ENCODE peak calls at places on chromosome 15, in six cellular contexts. F, U, E, T, O and B are unnamed samples.

GRCh38 chr15:98803228-98804056 is 155.1 kb downstream of the IGF1R start:
- DNase-seq in F (no peak), U (no peak), E (no peak), T (no peak), O (no peak), B (no peak)

GRCh38 chr15:26082833-26083174 is 219.7 kb upstream of the ATP10A start:
- DNase-seq in F (no peak), U (no peak), E (no peak), T (no peak), O (no peak), B (no peak)

GRCh38 chr15:78387678-78388077 is 47.5 kb downstream of the CRABP1 start:
- DNase-seq in F (no peak), U (no peak), E (no peak), T (no peak), O (no peak), B (no peak)

GRCh38 chr15:77391372-77391951 is 28.4 kb downstream of the PEAK1 start:
- DNase-seq in F (no peak), U (no peak), E (no peak), T (no peak), O (no peak), B (no peak)

GRCh38 chr15:70271422-70272088 is 173.8 kb upstream of the TLE3 start:
- DNase-seq in F (peak; percentile 92), U (no peak), E (no peak), T (no peak), O (no peak), B (no peak)

GRCh38 chr15:93135997-93136397 is 47.0 kb upstream of the RGMA start:
- DNase-seq in F (no peak), U (no peak), E (no peak), T (no peak), O (no peak), B (no peak)

GRCh38 chr15:80109388-80109787 is 43.4 kb upstream of the FAH start:
- DNase-seq in F (no peak), U (no peak), E (no peak), T (no peak), O (no peak), B (no peak)

GRCh38 chr15:71251548-71252035 is 136.3 kb downstream of the THSD4 start:
- DNase-seq in F (no peak), U (no peak), E (no peak), T (no peak), O (peak; percentile 57), B (no peak)

GRCh38 chr15:55108858-55109518 is 87.8 kb downstream of the RSL24D1 start:
- DNase-seq in F (peak; percentile 36), U (peak; percentile 40), E (peak; percentile 88), T (peak; percentile 9), O (peak; percentile 58), B (peak; percentile 72)

GRCh38 chr15:61916104-61916503 is 144.1 kb downstream of the VPS13C start:
- DNase-seq in F (no peak), U (no peak), E (no peak), T (no peak), O (peak; percentile 58), B (no peak)

GRCh38 chr15:101672298-101672697 is 20.1 kb upstream of the TM2D3 start:
- DNase-seq in F (no peak), U (no peak), E (no peak), T (no peak), O (no peak), B (no peak)

GRCh38 chr15:53962646-53963561 is 15.3 kb upstream of the UNC13C start:
- DNase-seq in F (no peak), U (peak; percentile 23), E (peak; percentile 59), T (no peak), O (peak; percentile 8), B (peak; percentile 61)

GRCh38 chr15:88127477-88127799 is 129.1 kb downstream of the NTRK3 start:
- DNase-seq in F (no peak), U (no peak), E (no peak), T (no peak), O (no peak), B (no peak)

GRCh38 chr15:70426065-70426821 is 328.5 kb upstream of the TLE3 start:
- DNase-seq in F (no peak), U (no peak), E (no peak), T (no peak), O (no peak), B (no peak)

GRCh38 chr15:100570735-100571363 is 31.1 kb downstream of the LINS1 start:
- DNase-seq in F (no peak), U (no peak), E (no peak), T (peak; percentile 40), O (no peak), B (no peak)

GRCh38 chr15:88072598-88073385 is 183.7 kb downstream of the NTRK3 start:
- DNase-seq in F (no peak), U (no peak), E (peak; percentile 48), T (no peak), O (no peak), B (no peak)

GRCh38 chr15:33358303-33358702 is 47.5 kb downstream of the RYR3 start:
- DNase-seq in F (no peak), U (no peak), E (no peak), T (no peak), O (no peak), B (no peak)

GRCh38 chr15:30044377-30044776 is 38.4 kb upstream of the GOLGA8J start:
- DNase-seq in F (no peak), U (no peak), E (no peak), T (no peak), O (no peak), B (no peak)

GRCh38 chr15:40142428-40142827 is 18.4 kb upstream of the BUB1B start:
- DNase-seq in F (no peak), U (no peak), E (peak; percentile 35), T (no peak), O (no peak), B (no peak)

GRCh38 chr15:46723308-46723707 is 994.0 kb upstream of the SEMA6D start:
- DNase-seq in F (no peak), U (no peak), E (no peak), T (no peak), O (no peak), B (no peak)

GRCh38 chr15:100249096-100249815 is 92.5 kb downstream of the ADAMTS17 start:
- DNase-seq in F (no peak), U (no peak), E (peak; percentile 17), T (no peak), O (no peak), B (no peak)

GRCh38 chr15:63329567-63330350 is 51.9 kb downstream of the CA12 start:
- DNase-seq in F (no peak), U (no peak), E (no peak), T (no peak), O (no peak), B (no peak)

GRCh38 chr15:63335543-63336240 is 46.0 kb downstream of the CA12 start:
- DNase-seq in F (no peak), U (no peak), E (no peak), T (no peak), O (no peak), B (no peak)

GRCh38 chr15:63334821-63335220 is 46.8 kb downstream of the CA12 start:
- DNase-seq in F (no peak), U (no peak), E (no peak), T (no peak), O (peak; percentile 51), B (no peak)

GRCh38 chr15:63331456-63331855 is 50.2 kb downstream of the CA12 start:
- DNase-seq in F (no peak), U (no peak), E (no peak), T (no peak), O (no peak), B (no peak)

DNA sequence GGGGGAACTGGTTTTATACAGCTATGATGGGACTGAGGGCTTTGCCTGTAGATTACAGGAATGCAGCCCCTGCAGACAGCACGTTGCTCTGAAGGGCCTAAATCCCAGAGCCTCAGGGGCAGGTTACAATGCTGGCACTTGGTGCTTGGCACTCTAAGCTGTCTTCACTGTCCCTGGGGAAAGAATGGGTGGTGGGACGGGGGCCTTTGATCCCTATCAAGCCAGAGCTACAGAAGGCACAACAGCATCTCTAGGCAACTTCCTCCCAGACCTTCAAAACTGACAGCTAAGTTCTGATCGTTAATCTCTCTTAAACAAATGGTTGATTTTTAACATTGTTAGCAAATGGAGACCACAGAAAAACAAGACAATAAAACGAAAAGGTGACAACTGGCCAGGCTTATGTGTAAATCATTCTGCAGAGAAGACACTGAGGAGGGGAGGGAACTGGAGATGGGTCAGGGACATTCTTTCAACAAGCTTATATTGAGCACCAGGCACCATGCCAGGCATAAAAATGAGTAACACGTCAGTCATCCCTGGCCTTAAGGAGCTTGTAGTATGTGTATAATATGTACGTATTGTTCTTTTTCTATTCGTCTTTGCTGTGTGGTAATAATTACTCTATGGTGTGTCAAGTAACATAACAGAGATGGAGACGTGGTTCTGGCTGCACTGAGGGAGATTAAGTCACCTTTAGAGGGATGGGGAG is 49.1 kb downstream of the CA12 start:
- DNase-seq in F (peak; percentile 28), U (no peak), E (no peak), T (no peak), O (peak; percentile 50), B (no peak)
- TF ChIP-seq JUND in F (no peak), U (no peak), E (no peak), T (no peak), O (peak; percentile 40), B (no peak)

GRCh38 chr15:59543721-59544547 is 67.6 kb upstream of the GCNT3 start:
- DNase-seq in F (no peak), U (no peak), E (no peak), T (peak; percentile 78), O (no peak), B (no peak)
- TF ChIP-seq JUND in F (no peak), U (no peak), E (no peak), T (no peak), O (no peak), B (no peak)

DNA sequence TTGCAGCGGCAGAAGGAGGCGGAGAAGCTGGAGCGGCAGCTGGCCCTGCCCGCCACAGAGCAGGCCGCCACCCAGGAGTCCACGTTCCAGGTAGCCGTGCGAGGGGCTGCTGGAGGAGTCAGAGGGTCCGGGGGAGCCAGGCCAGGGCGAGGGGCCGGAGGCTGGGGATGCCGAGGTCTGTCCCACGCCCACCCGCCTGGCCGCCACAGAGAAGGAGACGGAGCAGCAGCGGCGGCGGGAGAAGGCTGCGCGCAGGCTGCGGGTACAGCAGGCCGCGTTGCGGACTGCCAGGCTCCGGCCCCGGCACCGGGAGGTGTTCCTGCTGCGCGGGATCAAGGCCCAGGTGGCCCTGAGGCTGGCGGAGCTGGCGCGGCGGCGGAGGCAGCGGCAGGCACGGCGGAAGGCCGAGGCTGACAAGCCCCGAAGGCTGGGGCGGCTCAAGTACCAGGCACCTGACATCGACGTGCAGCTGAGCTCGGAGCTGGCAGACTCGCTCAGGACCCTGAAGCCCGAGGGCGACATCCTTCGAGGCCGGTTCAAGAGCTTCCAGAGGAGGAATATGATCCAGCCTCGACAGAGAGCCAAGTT is 625.0 kb downstream of the MCTP2 start:
- DNase-seq in F (no peak), U (no peak), E (no peak), T (no peak), O (no peak), B (no peak)
- TF ChIP-seq JUND in F (no peak), U (no peak), E (no peak), T (no peak), O (no peak), B (no peak)

DNA sequence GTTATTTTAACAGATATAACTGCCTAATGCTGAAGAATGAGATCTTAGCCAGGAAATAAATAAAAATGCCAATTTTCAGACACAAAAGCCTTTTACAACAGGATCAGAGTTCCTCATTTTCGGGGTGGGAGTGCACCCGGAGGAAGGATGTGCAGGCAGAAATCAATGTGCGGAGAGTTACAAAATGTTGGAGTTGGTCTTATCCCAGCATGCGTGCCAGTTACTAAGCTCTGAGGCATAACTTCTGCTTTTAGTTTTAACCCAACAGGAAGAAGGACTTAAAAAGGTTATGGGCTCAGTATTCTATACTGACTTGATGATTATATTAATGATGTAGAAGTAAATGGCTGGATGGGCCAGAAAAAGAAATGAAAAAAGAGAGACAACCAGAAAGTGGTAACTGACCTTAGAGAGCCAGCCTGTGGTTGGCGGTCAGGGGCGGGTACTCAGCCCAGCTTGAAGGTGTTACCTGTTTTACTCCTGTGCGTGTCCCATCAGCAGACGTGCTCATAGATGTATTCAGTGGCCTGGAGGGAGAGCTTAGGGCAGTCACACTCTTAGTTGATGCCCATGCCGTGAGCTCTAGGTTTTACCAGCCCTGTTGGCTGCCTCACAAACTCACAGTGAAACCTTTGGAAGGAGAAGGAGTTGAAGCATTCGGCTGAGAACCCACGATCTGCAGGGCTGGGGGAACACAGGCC is 164.7 kb downstream of the SV2B start:
- DNase-seq in F (no peak), U (no peak), E (no peak), T (no peak), O (no peak), B (no peak)
- TF ChIP-seq JUND in F (no peak), U (no peak), E (no peak), T (no peak), O (no peak), B (no peak)